ENCODE peak calls at places on chromosomes 1 and 21, in six cellular contexts. O is bronchial epithelial cell, U is tibial nerve, Z is fibroblast of pulmonary artery, P is testis, B is OCI-LY7. F is an unnamed sample.
A peak's percentile ranks its signal among the peaks of the same experiment; 100 is the strongest.

GRCh38 chr1:218345673-218346390 is 696 bp downstream of the TGFB2 start:
- DNase-seq in B (peak; percentile 11), U (no peak), O (peak; percentile 24), P (peak; percentile 75), Z (peak; percentile 84), F (peak; percentile 73)

GRCh38 chr1:23909412-23909811 is 3.8 kb downstream of the CNR2 start:
- DNase-seq in P (no peak), U (no peak), Z (no peak), B (peak; percentile 85), O (no peak), F (no peak)

GRCh38 chr1:5975133-5975880 is 16.9 kb downstream of the NPHP4 start:
- DNase-seq in Z (peak; percentile 73), O (peak; percentile 33), U (no peak), P (peak; percentile 65), B (peak; percentile 58), F (peak; percentile 64)

GRCh38 chr1:162248854-162249535 is 127.7 kb downstream of the SPATA46 start:
- DNase-seq in Z (no peak), B (no peak), O (no peak), P (no peak), U (no peak), F (no peak)

GRCh38 chr1:156657161-156657970 is 15.4 kb downstream of the BCAN start:
- DNase-seq in B (peak; percentile 48), P (peak; percentile 85), U (peak; percentile 79), Z (peak; percentile 62), O (peak; percentile 34), F (peak; percentile 45)

GRCh38 chr1:42978317-42979036 is 19.8 kb upstream of the SLC2A1 start:
- DNase-seq in P (no peak), Z (no peak), B (no peak), U (no peak), O (no peak), F (no peak)

GRCh38 chr1:45327644-45328515 is 1.2 kb downstream of the HPDL start:
- DNase-seq in U (no peak), O (no peak), B (peak; percentile 62), Z (no peak), P (no peak), F (no peak)

GRCh38 chr1:108609483-108610066 is 49.7 kb downstream of the EEIG2 start:
- DNase-seq in U (no peak), P (peak; percentile 45), O (no peak), Z (no peak), B (no peak), F (peak; percentile 20)

GRCh38 chr1:12553963-12554362 is 64.0 kb downstream of the DHRS3 start:
- DNase-seq in O (no peak), Z (no peak), P (peak; percentile 67), B (peak; percentile 1), U (no peak), F (no peak)

GRCh38 chr1:55610203-55610602 is 395.0 kb upstream of the USP24 start:
- DNase-seq in B (no peak), Z (no peak), U (peak; percentile 1), O (no peak), P (no peak), F (peak; percentile 62)

GRCh38 chr1:3547055-3548005 is 64.0 kb downstream of the MEGF6 start:
- DNase-seq in O (no peak), Z (no peak), B (no peak), U (no peak), P (no peak), F (no peak)

GRCh38 chr1:155847823-155848529 is 9.0 kb downstream of the GON4L start:
- DNase-seq in P (no peak), Z (no peak), O (no peak), U (no peak), B (no peak), F (no peak)

GRCh38 chr1:229027622-229028182 is 243.2 kb upstream of the RAB4A start:
- DNase-seq in P (no peak), Z (peak; percentile 93), U (peak; percentile 66), O (peak; percentile 48), B (peak; percentile 46), F (peak; percentile 19)

GRCh38 chr1:93798301-93798700 is 80.7 kb downstream of the DNTTIP2 start:
- DNase-seq in P (no peak), O (peak; percentile 44), U (no peak), Z (peak; percentile 92), B (no peak), F (peak; percentile 92)

GRCh38 chr1:219171192-219171935 is 2.3 kb upstream of the LYPLAL1 start:
- DNase-seq in O (peak; percentile 11), Z (peak; percentile 74), P (no peak), U (no peak), B (no peak), F (peak; percentile 40)

GRCh38 chr21:33762798-33763572 is 120.7 kb downstream of the ITSN1 start:
- DNase-seq in B (no peak), P (no peak), Z (peak; percentile 50), O (no peak), U (no peak), F (peak; percentile 45)

GRCh38 chr1:246787781-246788513 is 63.7 kb downstream of the SCCPDH start:
- DNase-seq in O (no peak), U (no peak), B (no peak), Z (no peak), P (no peak), F (no peak)

GRCh38 chr1:152182431-152182830 is 23.4 kb upstream of the RPTN start:
- DNase-seq in O (peak; percentile 71), Z (peak; percentile 31), B (no peak), U (no peak), P (no peak), F (peak; percentile 33)

GRCh38 chr1:4656533-4657140 is 2.2 kb downstream of the AJAP1 start:
- DNase-seq in O (no peak), U (no peak), P (no peak), B (no peak), Z (no peak), F (no peak)

GRCh38 chr1:4653796-4654715 is at the start of gene AJAP1:
- DNase-seq in B (no peak), P (peak; percentile 39), O (no peak), Z (no peak), U (no peak), F (no peak)

GRCh38 chr1:4657244-4657789 is 2.9 kb downstream of the AJAP1 start:
- DNase-seq in O (no peak), Z (no peak), P (no peak), U (no peak), B (no peak), F (no peak)

GRCh38 chr1:4654764-4655673 is 610 bp downstream of the AJAP1 start:
- DNase-seq in Z (no peak), U (no peak), O (no peak), P (no peak), B (no peak), F (no peak)

DNA sequence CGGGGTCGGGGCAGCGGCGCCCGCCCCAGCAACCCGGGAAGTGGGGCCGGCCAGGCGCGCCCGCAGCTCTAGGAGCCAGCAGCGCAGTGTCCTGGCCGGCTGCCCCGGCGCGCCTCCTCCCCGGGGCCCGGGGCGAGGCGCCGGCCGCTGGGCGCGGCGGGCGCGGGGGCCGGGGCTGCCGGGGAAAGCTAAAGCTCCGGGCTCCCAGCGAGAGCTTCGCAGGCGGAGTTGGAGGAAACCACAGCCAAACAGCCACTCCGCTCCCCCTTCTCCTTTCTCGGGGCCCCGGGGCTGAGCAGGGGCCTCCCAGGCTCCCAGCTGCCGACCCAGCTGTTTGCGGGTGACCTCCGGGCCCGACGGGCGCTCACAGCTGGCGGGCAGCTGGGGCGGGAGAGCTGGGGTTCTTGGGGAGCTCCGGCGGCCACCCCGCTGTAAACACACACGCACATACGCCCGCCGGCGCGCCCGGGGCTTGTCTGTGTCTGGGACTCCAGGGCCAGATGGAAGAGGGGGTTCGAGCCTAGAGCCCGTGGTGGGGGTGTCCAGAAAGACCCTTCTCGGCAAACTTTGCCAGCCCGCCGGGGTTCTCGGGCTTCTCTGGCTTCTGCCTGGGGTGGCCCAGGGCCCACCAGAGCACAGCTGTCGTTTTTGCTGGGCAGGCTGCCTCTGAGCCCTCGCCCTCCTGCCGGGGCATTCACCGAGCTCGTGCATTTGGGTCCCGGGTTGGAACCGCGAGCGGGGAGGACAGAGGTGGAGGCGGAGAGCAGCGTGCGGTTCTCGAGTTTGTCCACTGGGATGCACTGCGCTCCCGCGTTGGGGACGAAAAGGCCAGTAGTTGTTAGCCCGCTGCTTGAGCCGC is 1.5 kb downstream of the AJAP1 start:
- DNase-seq in U (peak; percentile 30), Z (peak; percentile 11), P (peak; percentile 85), O (peak; percentile 30), B (peak; percentile 61), F (peak; percentile 72)
- TF ChIP-seq CTCF in U (peak; percentile 40), Z (no peak), P (peak; percentile 86), O (peak; percentile 73), B (peak; percentile 68), F (peak; percentile 72)

GRCh38 chr21:25560151-25560783 is 47.0 kb downstream of the MRPL39 start:
- DNase-seq in U (no peak), B (no peak), O (no peak), P (no peak), Z (peak; percentile 23), F (no peak)

GRCh38 chr21:25563399-25564116 is 43.7 kb downstream of the MRPL39 start:
- DNase-seq in B (no peak), Z (peak; percentile 29), P (no peak), O (no peak), U (no peak), F (peak; percentile 8)

GRCh38 chr21:25561668-25562641 is 45.3 kb downstream of the MRPL39 start:
- DNase-seq in B (peak; percentile 54), O (peak; percentile 29), Z (peak; percentile 73), U (peak; percentile 20), P (peak; percentile 37), F (peak; percentile 67)

GRCh38 chr21:25564349-25564948 is 42.8 kb downstream of the MRPL39 start:
- DNase-seq in O (no peak), Z (no peak), B (no peak), U (no peak), P (no peak), F (no peak)

GRCh38 chr21:25562660-25563059 is 44.6 kb downstream of the MRPL39 start:
- DNase-seq in O (no peak), U (no peak), P (no peak), B (no peak), Z (no peak), F (no peak)
- H3K4me3 ChIP-seq in O (no peak overlapping the region), U (peak overlapping the region; percentile 59), P (peak overlapping the region; percentile 60), B (peak overlapping the region; percentile 63), Z (peak overlapping the region; percentile 54), F (peak overlapping the region; percentile 70)

DNA sequence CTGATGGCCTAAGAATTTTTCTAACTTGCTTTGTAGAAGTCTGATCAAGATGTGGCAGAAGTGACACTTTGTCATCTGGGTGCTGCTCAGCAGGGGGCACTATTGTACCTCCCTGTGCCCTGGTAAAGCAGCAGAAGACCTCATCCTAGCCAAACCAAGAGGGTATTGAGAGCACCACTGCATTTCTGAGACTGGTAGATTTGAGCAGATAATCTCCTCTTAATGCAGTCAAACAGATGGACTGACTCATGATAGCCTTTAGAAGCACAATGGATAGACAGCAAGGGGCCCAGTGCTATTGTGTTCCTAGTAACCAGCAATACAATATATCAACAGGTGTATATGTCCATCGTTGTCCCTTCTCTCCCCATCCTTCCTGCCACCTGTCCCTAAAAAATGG is 5.7 kb downstream of the TPM3 start:
- DNase-seq in O (peak; percentile 74), P (peak; percentile 79), U (no peak), B (peak; percentile 67), Z (peak; percentile 81), F (peak; percentile 34)
- TF ChIP-seq CTCF in O (peak; percentile 77), P (peak; percentile 41), U (no peak), B (peak; percentile 84), Z (peak; percentile 69), F (peak; percentile 39)

DNA sequence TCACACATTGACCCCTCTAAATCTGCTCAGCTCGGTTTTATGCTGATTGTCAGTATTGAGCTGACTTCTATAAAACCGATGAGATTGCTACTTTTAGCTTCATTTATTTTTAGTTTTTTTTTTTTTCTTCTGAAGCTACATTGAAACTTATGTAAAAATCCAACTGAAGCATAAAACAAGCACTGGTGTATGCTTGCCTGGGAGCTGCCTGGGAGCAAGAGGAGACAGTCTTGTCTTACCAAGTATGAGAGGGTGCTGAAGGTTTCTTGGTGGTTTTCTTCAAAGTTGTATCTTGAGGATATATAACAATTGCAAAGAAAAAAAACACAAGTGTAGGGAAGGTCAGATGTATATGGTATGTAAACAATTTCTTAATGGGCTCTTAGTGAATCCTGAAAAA is 4.3 kb downstream of the RWDD3 start:
- DNase-seq in B (no peak), Z (no peak), O (no peak), P (no peak), U (no peak), F (no peak)
- H3K4me3 ChIP-seq in B (no peak overlapping the region), Z (no peak overlapping the region), O (no peak overlapping the region), P (no peak overlapping the region), U (no peak overlapping the region), F (no peak overlapping the region)